ENCODE peak calls at places on chromosomes 1 and 21, in seven cellular contexts. R is GM13976; E is Calu3; Z is IMR-90; K is upper lobe of right lung; N is sigmoid colon; H is CD4-positive, alpha-beta T cell. X is an unnamed sample.

GRCh38 chr1:44212355-44213221 is 683 bp upstream of the DMAP1 start:
- DNase-seq in R (no peak), K (no peak), Z (no peak), E (no peak), N (no peak), H (no peak), X (no peak)

GRCh38 chr1:6008084-6008415 is 15.8 kb upstream of the NPHP4 start:
- DNase-seq in K (peak), R (no peak), N (no peak), E (no peak), Z (no peak), H (no peak), X (no peak)

GRCh38 chr1:208962867-208963266 is 620.6 kb upstream of the CAMK1G start:
- DNase-seq in N (no peak), E (no peak), K (no peak), R (no peak), Z (no peak), H (no peak), X (no peak)

GRCh38 chr1:10620776-10621175 is 146.0 kb downstream of the PEX14 start:
- DNase-seq in K (peak), Z (no peak), R (no peak), N (peak), H (no peak), E (no peak), X (no peak)

GRCh38 chr1:232805269-232806070 is at the start of gene MAP10:
- DNase-seq in R (peak), N (peak), K (peak), E (peak), Z (peak), H (peak), X (peak)

GRCh38 chr1:244154882-244155531 is 103.9 kb downstream of the ZBTB18 start:
- DNase-seq in R (no peak), H (no peak), Z (no peak), E (no peak), N (peak), K (no peak), X (no peak)

GRCh38 chr1:20521960-20522861 is 14.3 kb upstream of the MUL1 start:
- DNase-seq in K (peak), R (peak), N (peak), Z (peak), H (peak), E (peak), X (peak)

GRCh38 chr1:25773441-25774125 is 26.4 kb upstream of the SELENON start:
- DNase-seq in K (no peak), E (peak), Z (peak), H (no peak), R (no peak), N (no peak), X (no peak)

GRCh38 chr1:234973426-234974250 is 155.0 kb downstream of the TOMM20 start:
- DNase-seq in K (peak), E (no peak), H (no peak), R (no peak), N (peak), Z (no peak), X (no peak)

GRCh38 chr1:30277415-30277814 is 446.0 kb downstream of the MATN1 start:
- DNase-seq in R (no peak), K (no peak), E (no peak), N (no peak), Z (no peak), H (no peak), X (no peak)

GRCh38 chr21:16250282-16250681 is 520.5 kb downstream of the USP25 start:
- DNase-seq in K (no peak), H (no peak), R (no peak), E (no peak), Z (no peak), N (no peak), X (no peak)

GRCh38 chr1:238438296-238439275 is 547.9 kb upstream of the ZP4 start:
- DNase-seq in N (no peak), H (no peak), K (no peak), E (peak), Z (no peak), R (no peak), X (no peak)

GRCh38 chr1:3186526-3186921 is 117.5 kb downstream of the PRDM16 start:
- DNase-seq in N (peak), H (no peak), Z (peak), K (peak), E (no peak), R (no peak), X (no peak)

GRCh38 chr1:66412689-66413088 is 121.3 kb upstream of the SGIP1 start:
- DNase-seq in K (no peak), H (no peak), Z (peak), N (no peak), E (no peak), R (no peak), X (no peak)

DNA sequence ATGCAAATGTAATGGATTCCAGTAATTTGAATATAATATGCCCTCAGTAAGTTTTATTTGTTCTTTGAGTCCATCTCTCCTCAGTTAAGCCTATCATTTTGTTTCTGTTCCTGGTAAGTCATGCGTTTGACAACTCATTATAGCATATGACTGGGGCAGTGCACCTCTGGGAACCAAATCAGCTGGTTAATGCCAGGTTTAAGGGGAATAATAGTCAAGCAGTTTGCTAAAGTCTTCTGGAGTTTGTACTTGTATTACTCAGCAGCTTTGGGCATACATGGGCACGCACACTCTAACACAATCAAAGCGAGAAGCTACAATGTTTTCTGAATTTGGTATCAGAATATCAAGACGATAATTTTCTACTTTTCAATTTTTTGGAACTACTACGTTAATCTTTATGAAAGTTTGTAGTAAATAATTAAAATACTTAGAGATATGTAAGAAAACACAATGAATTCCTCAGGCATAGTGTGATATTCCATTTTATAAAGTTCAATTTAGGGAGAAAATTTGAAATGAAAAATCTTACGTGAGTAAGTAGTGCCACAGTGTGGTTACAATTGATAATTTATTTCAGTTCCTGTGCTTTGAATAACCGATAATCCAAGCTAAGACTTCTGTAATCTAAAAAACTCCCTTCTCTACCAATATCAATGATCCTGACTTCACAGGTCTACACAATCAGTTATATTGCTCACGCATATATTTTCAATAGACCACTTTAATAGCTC is 43.8 kb upstream of the KCTD3 start:
- DNase-seq in R (no peak), N (no peak), Z (peak), E (no peak), K (no peak), H (no peak), X (no peak)
- TF ChIP-seq CTCF in R (no peak), N (no peak), Z (peak), E (no peak), K (peak), H (no peak), X (no peak)

DNA sequence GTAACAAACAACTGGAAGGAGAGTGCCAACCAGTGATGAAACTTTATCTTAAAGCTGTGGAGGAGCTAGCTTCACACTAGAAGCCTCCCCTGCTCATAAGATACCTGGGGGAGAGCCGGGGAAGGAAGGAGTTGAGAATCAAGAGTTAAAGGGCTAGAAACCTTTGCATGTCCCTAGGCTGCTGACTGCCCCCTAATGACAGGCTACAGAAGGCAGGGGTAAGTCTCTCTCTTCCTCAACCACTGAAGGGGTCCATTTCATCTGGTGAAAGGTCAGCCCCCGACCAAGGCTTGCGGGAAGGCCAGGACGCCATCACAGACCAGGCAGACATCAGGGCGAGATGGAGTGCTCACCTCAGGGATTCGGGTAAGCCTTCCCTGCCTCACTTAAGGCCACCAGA is 65.6 kb upstream of the GRHL3 start:
- DNase-seq in N (no peak), H (no peak), K (no peak), Z (no peak), E (no peak), R (no peak), X (no peak)
- TF ChIP-seq CTCF in N (no peak), H (no peak), K (no peak), Z (no peak), E (no peak), R (no peak), X (no peak)

DNA sequence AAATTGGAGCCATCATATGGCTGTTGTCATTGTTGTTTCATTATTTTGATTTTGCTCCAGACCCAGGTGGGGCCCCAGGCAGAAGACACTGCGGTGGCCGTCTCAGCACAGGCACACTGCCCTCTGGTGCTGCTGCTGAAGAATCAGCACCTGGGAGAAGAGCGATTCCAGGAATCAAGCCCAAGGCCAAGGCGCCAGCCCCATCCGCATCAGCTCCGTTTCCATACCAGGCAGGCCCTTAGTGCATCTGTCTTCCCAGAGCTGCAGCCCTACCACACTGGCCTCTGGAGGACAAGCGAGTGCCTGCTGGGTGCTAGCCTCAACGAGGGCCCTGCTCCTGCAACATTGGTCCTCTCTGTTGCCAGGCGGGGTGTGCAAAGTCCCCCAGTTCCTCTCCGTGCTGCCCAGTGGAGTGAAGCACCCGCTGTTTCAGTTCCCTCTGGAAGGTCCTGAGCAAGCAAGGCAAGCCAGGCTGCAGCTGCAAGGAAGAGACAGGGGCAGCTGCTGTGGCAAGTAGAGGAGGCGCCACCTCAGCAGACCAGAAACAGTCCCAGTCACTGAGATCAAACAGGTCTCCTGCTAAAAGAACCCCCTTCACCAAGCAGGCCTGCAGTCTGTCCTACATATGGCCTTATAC is 5.2 kb downstream of the GRIK3 start:
- DNase-seq in Z (no peak), H (no peak), K (no peak), N (no peak), E (no peak), R (no peak), X (peak)
- TF ChIP-seq CTCF in Z (no peak), H (no peak), K (no peak), N (no peak), E (no peak), R (no peak), X (no peak)

GRCh38 chr1:202938287-202938925 is 11.4 kb upstream of the KLHL12 start:
- DNase-seq in R (no peak), K (no peak), N (no peak), E (no peak), H (no peak), Z (no peak), X (no peak)
- TF ChIP-seq CTCF in R (no peak), K (no peak), N (no peak), E (no peak), H (no peak), Z (no peak), X (no peak)

GRCh38 chr21:44752701-44753235 is 41.4 kb upstream of the TSPEAR start:
- DNase-seq in E (peak), R (no peak), Z (no peak), K (no peak), H (no peak), N (no peak), X (no peak)

GRCh38 chr21:44756416-44757185 is 45.0 kb downstream of the UBE2G2 start:
- DNase-seq in R (no peak), K (peak), N (no peak), H (no peak), Z (no peak), E (no peak), X (no peak)

GRCh38 chr21:44753357-44753756 is 42.0 kb upstream of the TSPEAR start:
- DNase-seq in E (no peak), Z (no peak), H (no peak), N (no peak), K (peak), R (no peak), X (no peak)

GRCh38 chr21:44757731-44758130 is 43.9 kb downstream of the UBE2G2 start:
- DNase-seq in H (no peak), N (no peak), R (no peak), K (no peak), Z (no peak), E (no peak), X (no peak)

DNA sequence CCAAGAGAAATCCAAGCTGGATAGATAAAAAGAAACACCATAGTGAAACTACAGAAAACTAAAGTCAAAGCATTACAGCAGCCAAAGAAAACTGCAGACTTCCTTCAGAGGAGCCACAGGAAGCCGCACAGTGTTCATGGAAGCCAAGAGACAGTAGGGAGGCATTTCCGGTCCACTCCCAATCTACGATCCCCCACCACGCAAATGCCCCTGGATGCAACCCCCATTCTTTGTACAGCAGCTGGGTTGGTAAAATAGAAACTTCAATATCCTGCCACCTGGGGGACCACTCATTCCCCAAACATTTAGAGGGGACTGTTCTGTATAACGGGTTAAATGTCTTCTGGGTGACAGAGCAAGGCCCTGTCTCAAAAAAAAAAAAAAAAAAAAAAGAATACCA is 43.9 kb upstream of the TSPEAR start:
- DNase-seq in E (no peak), R (no peak), K (no peak), Z (no peak), N (no peak), H (no peak), X (no peak)
- TF ChIP-seq CTCF in E (no peak), R (no peak), K (no peak), Z (peak), N (no peak), H (no peak), X (no peak)

DNA sequence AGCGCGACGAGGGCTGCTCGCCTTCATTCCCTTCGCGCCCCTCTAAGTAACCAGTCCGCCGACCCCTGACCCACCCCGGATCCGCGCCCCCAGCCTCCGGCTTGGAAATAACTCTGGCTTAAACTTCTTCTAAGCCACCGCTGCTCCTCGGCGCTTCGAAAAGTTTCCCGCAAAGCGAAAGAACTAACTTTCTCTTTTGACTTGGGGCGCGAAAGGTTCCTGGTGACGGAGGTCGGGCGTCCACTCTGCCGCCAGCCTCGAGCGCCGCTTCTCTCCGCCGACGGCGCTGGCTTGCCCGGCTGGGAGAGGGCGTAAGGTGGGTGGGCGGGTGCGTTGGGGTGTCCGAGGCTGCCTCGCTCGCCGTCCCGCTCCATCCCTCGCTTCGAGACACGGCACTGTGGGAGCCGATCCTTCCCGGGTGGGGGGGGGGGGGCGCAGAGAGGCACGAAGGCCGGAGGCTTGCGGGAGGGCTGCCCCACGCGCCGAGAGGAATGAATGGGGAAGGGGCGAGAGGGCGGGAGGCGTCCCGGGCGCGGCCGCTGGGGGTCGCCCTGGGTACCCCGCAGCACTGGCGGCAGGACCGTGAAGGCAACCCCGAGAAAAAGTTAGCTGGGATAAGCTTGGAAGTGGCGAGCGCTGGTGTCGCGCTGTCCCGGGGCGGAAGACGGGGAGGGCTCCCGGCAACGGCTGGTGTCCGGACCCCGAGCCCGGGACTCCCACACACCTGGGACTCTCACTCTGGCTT is 567 bp downstream of the ATF3 start:
- DNase-seq in Z (no peak), R (peak), E (peak), N (peak), K (peak), H (peak), X (peak)
- TF ChIP-seq CTCF in Z (peak), R (peak), E (peak), N (peak), K (peak), H (peak), X (no peak)

DNA sequence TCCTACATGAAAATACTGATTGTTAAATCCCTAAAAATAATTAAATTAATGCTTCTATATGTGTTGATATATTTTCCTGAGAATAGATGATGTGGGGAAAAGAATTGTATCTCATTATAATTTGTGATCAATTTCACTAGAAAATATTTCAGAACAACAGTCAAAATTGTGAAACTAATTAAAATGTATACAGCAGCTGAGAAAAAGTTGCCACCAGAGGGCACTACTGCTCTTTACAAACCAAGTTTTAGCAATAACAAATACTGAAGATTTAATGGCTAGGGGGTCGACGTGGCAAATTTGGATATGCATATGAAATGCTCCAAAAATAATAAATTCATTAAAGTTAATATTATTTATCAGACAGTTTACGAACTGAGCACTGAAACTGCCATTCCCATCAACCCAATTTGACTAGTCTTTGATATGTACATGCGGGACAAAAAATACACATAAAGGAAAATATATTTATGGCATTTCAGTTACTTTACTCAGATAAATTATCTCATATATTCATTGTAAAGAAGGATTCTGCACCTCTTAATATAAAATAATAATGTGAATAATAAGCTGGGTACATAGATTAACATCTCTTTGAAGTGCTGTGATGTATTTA is 96.3 kb upstream of the TMPRSS15 start:
- DNase-seq in K (no peak), E (peak), H (no peak), N (no peak), Z (peak), R (no peak), X (no peak)
- TF ChIP-seq CTCF in K (peak), E (peak), H (peak), N (peak), Z (peak), R (peak), X (no peak)

GRCh38 chr1:92913093-92913819 is 48.0 kb downstream of the DIPK1A start:
- DNase-seq in Z (no peak), E (no peak), K (no peak), R (no peak), H (no peak), N (no peak), X (no peak)
- TF ChIP-seq CTCF in Z (no peak), E (no peak), K (no peak), R (no peak), H (no peak), N (no peak), X (no peak)

X was measured in activated B cell treated with CpG ODN at 0.5 μM for 24 hours.